ENCODE peak calls at places on chromosomes 5 and 9, in four cellular contexts. One of them, this sample, is unnamed.
A peak's percentile ranks its signal among the peaks of the same experiment; 100 is the strongest.

GRCh38 chr5:31469886-31470285 is 62.0 kb downstream of the DROSHA start:
- DNase-seq in CD8-positive, alpha-beta T cell: no peak
- DNase-seq in transverse colon: no peak
- DNase-seq in AG04450: no peak
- DNase-seq in this sample: no peak

GRCh38 chr9:114366334-114367128 is 21.3 kb downstream of the AKNA start:
- DNase-seq in CD8-positive, alpha-beta T cell: no peak
- DNase-seq in transverse colon: peak; percentile 47
- DNase-seq in AG04450: peak; percentile 64
- DNase-seq in this sample: no peak

GRCh38 chr5:168654225-168654624 is 75.1 kb upstream of the PANK3 start:
- DNase-seq in CD8-positive, alpha-beta T cell: no peak
- DNase-seq in transverse colon: no peak
- DNase-seq in AG04450: no peak
- DNase-seq in this sample: no peak

GRCh38 chr5:136191304-136192014 is 1.5 kb downstream of the SMIM32 start:
- DNase-seq in CD8-positive, alpha-beta T cell: no peak
- DNase-seq in transverse colon: peak; percentile 54
- DNase-seq in AG04450: no peak
- DNase-seq in this sample: no peak

GRCh38 chr5:111830333-111830732 is 73.3 kb upstream of the NREP start:
- DNase-seq in CD8-positive, alpha-beta T cell: no peak
- DNase-seq in transverse colon: no peak
- DNase-seq in AG04450: no peak
- DNase-seq in this sample: no peak

GRCh38 chr5:173612948-173613347 is 3.5 kb downstream of the BOD1 start:
- DNase-seq in CD8-positive, alpha-beta T cell: no peak
- DNase-seq in transverse colon: no peak
- DNase-seq in AG04450: peak; percentile 36
- DNase-seq in this sample: no peak

GRCh38 chr9:12774861-12775367 is at the start of gene LURAP1L:
- DNase-seq in CD8-positive, alpha-beta T cell: no peak
- DNase-seq in transverse colon: peak; percentile 67
- DNase-seq in AG04450: peak; percentile 50
- DNase-seq in this sample: no peak

GRCh38 chr9:121945849-121946248 is 147.3 kb downstream of the TTLL11 start:
- DNase-seq in CD8-positive, alpha-beta T cell: no peak
- DNase-seq in transverse colon: no peak
- DNase-seq in AG04450: no peak
- DNase-seq in this sample: no peak

GRCh38 chr5:140795259-140795641 is 598 bp downstream of the PCDHA2 start:
- DNase-seq in CD8-positive, alpha-beta T cell: no peak
- DNase-seq in transverse colon: no peak
- DNase-seq in AG04450: no peak
- DNase-seq in this sample: no peak

GRCh38 chr5:58410441-58410840 is 49.4 kb downstream of the PLK2 start:
- DNase-seq in CD8-positive, alpha-beta T cell: no peak
- DNase-seq in transverse colon: no peak
- DNase-seq in AG04450: peak; percentile 72
- DNase-seq in this sample: no peak

GRCh38 chr9:30140415-30140814 is 2244.0 kb upstream of the ACO1 start:
- DNase-seq in CD8-positive, alpha-beta T cell: no peak
- DNase-seq in transverse colon: no peak
- DNase-seq in AG04450: no peak
- DNase-seq in this sample: no peak

GRCh38 chr9:371349-371748 is 156.7 kb downstream of the DOCK8 start:
- DNase-seq in CD8-positive, alpha-beta T cell: no peak
- DNase-seq in transverse colon: no peak
- DNase-seq in AG04450: no peak
- DNase-seq in this sample: no peak

GRCh38 chr5:71954329-71954728 is 152.9 kb upstream of the MAP1B start:
- DNase-seq in CD8-positive, alpha-beta T cell: no peak
- DNase-seq in transverse colon: no peak
- DNase-seq in AG04450: no peak
- DNase-seq in this sample: no peak

GRCh38 chr5:175688352-175689146 is 30.7 kb downstream of the HRH2 start:
- DNase-seq in CD8-positive, alpha-beta T cell: no peak
- DNase-seq in transverse colon: no peak
- DNase-seq in AG04450: no peak
- DNase-seq in this sample: no peak

GRCh38 chr5:173857231-173857630 is 30.9 kb upstream of the CPEB4 start:
- DNase-seq in CD8-positive, alpha-beta T cell: no peak
- DNase-seq in transverse colon: no peak
- DNase-seq in AG04450: no peak
- DNase-seq in this sample: no peak

GRCh38 chr5:74179183-74179582 is 461.3 kb downstream of the ENC1 start:
- DNase-seq in CD8-positive, alpha-beta T cell: no peak
- DNase-seq in transverse colon: no peak
- DNase-seq in AG04450: peak; percentile 92
- DNase-seq in this sample: no peak

GRCh38 chr5:4730279-4730678 is 409.9 kb upstream of the ADAMTS16 start:
- DNase-seq in CD8-positive, alpha-beta T cell: no peak
- DNase-seq in transverse colon: no peak
- DNase-seq in AG04450: no peak
- DNase-seq in this sample: no peak

GRCh38 chr5:176676361-176676824 is 29.1 kb downstream of the TSPAN17 start:
- DNase-seq in CD8-positive, alpha-beta T cell: no peak
- DNase-seq in transverse colon: no peak
- DNase-seq in AG04450: no peak
- DNase-seq in this sample: no peak

GRCh38 chr5:172559004-172559932 is 81.8 kb upstream of the NEURL1B start:
- DNase-seq in CD8-positive, alpha-beta T cell: no peak
- DNase-seq in transverse colon: peak; percentile 59
- DNase-seq in AG04450: peak; percentile 49
- DNase-seq in this sample: no peak

GRCh38 chr9:68969538-68969937 is 44.4 kb downstream of the PRKACG start:
- DNase-seq in CD8-positive, alpha-beta T cell: no peak
- DNase-seq in transverse colon: peak; percentile 36
- DNase-seq in AG04450: no peak
- DNase-seq in this sample: no peak

GRCh38 chr9:96553070-96553469 is 66.6 kb downstream of the CDC14B start:
- DNase-seq in CD8-positive, alpha-beta T cell: no peak
- DNase-seq in transverse colon: no peak
- DNase-seq in AG04450: peak; percentile 37
- DNase-seq in this sample: no peak

GRCh38 chr5:2797160-2797559 is 45.7 kb upstream of the IRX2 start:
- DNase-seq in CD8-positive, alpha-beta T cell: no peak
- DNase-seq in transverse colon: no peak
- DNase-seq in AG04450: no peak
- DNase-seq in this sample: no peak

GRCh38 chr5:111749303-111750026 is 7.5 kb downstream of the NREP start:
- DNase-seq in CD8-positive, alpha-beta T cell: no peak
- DNase-seq in transverse colon: no peak
- DNase-seq in AG04450: no peak
- DNase-seq in this sample: no peak

GRCh38 chr9:92631452-92632211 is 38.3 kb downstream of the IPPK start:
- DNase-seq in CD8-positive, alpha-beta T cell: no peak
- DNase-seq in transverse colon: no peak
- DNase-seq in AG04450: no peak
- DNase-seq in this sample: no peak

GRCh38 chr5:132065351-132065937 is 5.0 kb downstream of the IL3 start:
- DNase-seq in CD8-positive, alpha-beta T cell: peak; percentile 48
- DNase-seq in transverse colon: peak; percentile 50
- DNase-seq in AG04450: peak; percentile 32
- DNase-seq in this sample: peak; percentile 31

GRCh38 chr5:73232266-73233041 is 59.5 kb downstream of the TMEM174 start:
- DNase-seq in CD8-positive, alpha-beta T cell: no peak
- DNase-seq in transverse colon: no peak
- DNase-seq in AG04450: no peak
- DNase-seq in this sample: no peak

DNA sequence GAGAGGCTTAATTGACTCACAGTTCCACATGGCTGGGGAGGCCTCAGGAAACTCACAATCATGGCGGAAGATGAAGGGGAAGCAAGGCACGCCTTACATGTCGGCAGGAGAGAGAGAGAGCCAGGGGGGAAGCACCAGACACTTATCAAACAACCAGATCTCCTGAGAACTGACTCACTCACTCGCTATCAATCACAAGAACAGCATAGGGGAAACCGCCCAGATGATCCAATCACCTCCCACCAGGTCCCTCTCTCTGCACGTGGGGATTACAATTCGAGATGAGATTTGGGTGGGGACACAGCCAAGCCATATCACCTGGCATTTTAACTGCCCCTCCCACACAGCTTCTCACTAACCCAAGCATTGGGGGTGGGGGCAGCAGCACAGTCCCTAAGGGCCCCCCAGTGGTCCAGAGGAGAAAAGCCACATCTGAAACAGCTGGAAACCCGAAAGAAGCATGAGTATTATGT is 76.1 kb upstream of the ASS1 start:
- DNase-seq in CD8-positive, alpha-beta T cell: no peak
- DNase-seq in transverse colon: no peak
- DNase-seq in AG04450: no peak
- DNase-seq in this sample: no peak
- TF ChIP-seq CTCF in CD8-positive, alpha-beta T cell: no peak
- TF ChIP-seq CTCF in transverse colon: no peak
- TF ChIP-seq CTCF in AG04450: peak; percentile 33
- TF ChIP-seq CTCF in this sample: no peak

GRCh38 chr5:55714339-55714738 is 2.2 kb upstream of the SLC38A9 start:
- DNase-seq in CD8-positive, alpha-beta T cell: no peak
- DNase-seq in transverse colon: peak; percentile 16
- DNase-seq in AG04450: no peak
- DNase-seq in this sample: no peak
- H3K27ac ChIP-seq in CD8-positive, alpha-beta T cell: no peak overlapping the region
- H3K27ac ChIP-seq in transverse colon: peak overlapping the region; percentile 28
- H3K27ac ChIP-seq in AG04450: no peak overlapping the region
- H3K27ac ChIP-seq in this sample: no peak overlapping the region

GRCh38 chr5:80955082-80955481 is 5.1 kb upstream of the RASGRF2 start:
- DNase-seq in CD8-positive, alpha-beta T cell: no peak
- DNase-seq in transverse colon: no peak
- DNase-seq in AG04450: no peak
- DNase-seq in this sample: no peak

GRCh38 chr5:80956272-80956671 is 3.9 kb upstream of the RASGRF2 start:
- DNase-seq in CD8-positive, alpha-beta T cell: no peak
- DNase-seq in transverse colon: no peak
- DNase-seq in AG04450: no peak
- DNase-seq in this sample: no peak

GRCh38 chr5:80959138-80959537 is 1.0 kb upstream of the RASGRF2 start:
- DNase-seq in CD8-positive, alpha-beta T cell: no peak
- DNase-seq in transverse colon: no peak
- DNase-seq in AG04450: no peak
- DNase-seq in this sample: no peak

GRCh38 chr5:80958611-80959010 is 1.6 kb upstream of the RASGRF2 start:
- DNase-seq in CD8-positive, alpha-beta T cell: no peak
- DNase-seq in transverse colon: no peak
- DNase-seq in AG04450: no peak
- DNase-seq in this sample: no peak

DNA sequence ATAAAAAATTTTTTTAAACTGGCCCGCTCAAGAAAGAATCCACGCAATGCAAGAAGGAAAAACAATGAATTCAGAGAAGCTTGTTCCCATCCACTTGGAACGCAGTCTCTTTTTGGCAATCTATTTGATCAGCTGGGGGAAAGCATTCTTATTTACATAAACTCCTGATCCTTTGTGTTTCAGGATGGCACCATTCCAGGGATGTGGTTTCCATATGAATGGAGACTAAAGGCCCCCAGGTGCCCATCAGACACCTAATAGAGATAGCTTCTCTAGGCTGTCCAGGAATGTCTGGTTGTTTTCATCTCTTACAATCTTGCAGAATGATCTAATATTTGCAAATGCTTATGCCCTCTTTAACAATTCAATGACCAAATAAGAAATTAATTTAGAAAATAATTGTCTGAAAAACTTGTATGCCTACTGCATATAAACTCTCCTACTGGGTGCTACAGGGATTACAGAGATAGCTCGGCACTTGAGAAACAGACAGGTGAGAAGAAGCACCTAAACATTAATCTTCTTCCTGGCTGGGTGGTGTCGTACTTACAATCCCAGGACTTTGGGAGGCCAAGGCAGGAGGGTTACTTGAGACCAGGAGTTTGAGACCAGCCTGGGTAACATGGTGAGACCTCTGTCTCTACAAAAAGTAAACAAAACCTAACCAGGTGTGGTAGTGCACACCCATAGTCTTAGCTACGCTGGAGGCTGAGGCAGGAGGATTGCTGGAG is 3.0 kb upstream of the RASGRF2 start:
- DNase-seq in CD8-positive, alpha-beta T cell: no peak
- DNase-seq in transverse colon: no peak
- DNase-seq in AG04450: no peak
- DNase-seq in this sample: no peak
- H3K27me3 ChIP-seq in CD8-positive, alpha-beta T cell: no peaks in the 10 kb centered on the region
- H3K27me3 ChIP-seq in transverse colon: peaks cover 48% of the 10 kb centered on the region
- H3K27me3 ChIP-seq in AG04450: no peaks in the 10 kb centered on the region
- H3K27me3 ChIP-seq in this sample: no peaks in the 10 kb centered on the region

DNA sequence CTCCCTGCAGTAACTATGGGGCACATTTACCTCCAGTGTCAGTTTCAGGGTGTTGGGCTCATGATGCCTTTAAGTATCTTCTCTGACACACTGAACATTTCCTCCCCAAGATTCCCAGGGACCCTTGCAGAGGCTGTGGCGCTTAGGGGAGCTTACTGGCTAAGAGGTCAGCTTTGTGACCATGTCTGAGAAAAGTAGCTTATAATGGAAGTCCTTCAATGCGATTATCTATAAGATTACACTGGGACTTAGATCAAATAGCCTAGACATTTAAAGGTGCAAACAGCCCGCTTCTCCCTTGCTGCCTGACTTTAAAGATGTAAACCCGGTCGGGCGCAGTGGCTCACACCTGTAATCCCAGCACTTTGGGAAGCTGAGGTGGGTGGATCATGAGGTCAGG is 25.4 kb downstream of the FABP6 start:
- DNase-seq in CD8-positive, alpha-beta T cell: no peak
- DNase-seq in transverse colon: no peak
- DNase-seq in AG04450: no peak
- DNase-seq in this sample: no peak
- TF ChIP-seq CTCF in CD8-positive, alpha-beta T cell: no peak
- TF ChIP-seq CTCF in transverse colon: no peak
- TF ChIP-seq CTCF in AG04450: no peak
- TF ChIP-seq CTCF in this sample: no peak

DNA sequence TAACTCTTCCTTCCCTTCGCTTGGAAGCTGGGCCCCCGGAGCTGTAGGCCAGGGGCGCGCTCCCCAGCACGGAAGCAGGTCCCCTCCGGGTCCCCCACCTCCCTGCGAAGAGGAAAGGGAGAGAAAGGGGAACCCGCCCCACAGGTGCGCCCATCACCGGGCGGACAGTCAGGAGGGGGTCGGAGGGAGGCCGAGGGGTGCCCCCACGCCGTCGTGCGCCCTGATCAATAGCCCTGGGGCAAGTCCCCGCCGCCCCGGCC is 793 bp downstream of the AGPAT2 start:
- DNase-seq in CD8-positive, alpha-beta T cell: no peak
- DNase-seq in transverse colon: no peak
- DNase-seq in AG04450: no peak
- DNase-seq in this sample: no peak
- H3K27ac ChIP-seq in CD8-positive, alpha-beta T cell: no peak overlapping the region
- H3K27ac ChIP-seq in transverse colon: peak overlapping the region; percentile 94
- H3K27ac ChIP-seq in AG04450: no peak overlapping the region
- H3K27ac ChIP-seq in this sample: no peak overlapping the region

This sample was measured in CD4-positive, alpha-beta T cell.